ENCODE peak calls at places on chromosomes 4 and X, in five cellular contexts. One of them, this sample, is unnamed. For H3K4me1, the result is how much of the 10 kb centered on the place peaks cover.

GRCh38 chr4:19776929-19777328 is 474.8 kb upstream of the SLIT2 start:
- DNase-seq in A549: no peak
- DNase-seq in breast epithelium: no peak
- DNase-seq in heart left ventricle: no peak
- DNase-seq in body of pancreas: no peak
- DNase-seq in this sample: no peak

GRCh38 chr4:88736264-88736663 is 38.6 kb upstream of the NAP1L5 start:
- DNase-seq in A549: no peak
- DNase-seq in breast epithelium: no peak
- DNase-seq in heart left ventricle: no peak
- DNase-seq in body of pancreas: no peak
- DNase-seq in this sample: no peak

GRCh38 chrX:92260102-92260501 is 480.9 kb downstream of the PCDH11X start:
- DNase-seq in A549: no peak
- DNase-seq in breast epithelium: no peak
- DNase-seq in heart left ventricle: no peak
- DNase-seq in body of pancreas: no peak
- DNase-seq in this sample: no peak

GRCh38 chr4:70945046-70945445 is 42.9 kb downstream of the MOB1B start:
- DNase-seq in A549: no peak
- DNase-seq in breast epithelium: no peak
- DNase-seq in heart left ventricle: no peak
- DNase-seq in body of pancreas: no peak
- DNase-seq in this sample: no peak

GRCh38 chr4:186132577-186133277 is 28.2 kb downstream of the FAM149A start:
- DNase-seq in A549: peak
- DNase-seq in breast epithelium: no peak
- DNase-seq in heart left ventricle: no peak
- DNase-seq in body of pancreas: peak
- DNase-seq in this sample: peak

GRCh38 chr4:85968945-85969830 is 390.7 kb downstream of the MAPK10 start:
- DNase-seq in A549: peak
- DNase-seq in breast epithelium: no peak
- DNase-seq in heart left ventricle: no peak
- DNase-seq in body of pancreas: no peak
- DNase-seq in this sample: no peak

GRCh38 chrX:45164021-45164621 is 36.6 kb downstream of the DIPK2B start:
- DNase-seq in A549: no peak
- DNase-seq in breast epithelium: no peak
- DNase-seq in heart left ventricle: no peak
- DNase-seq in body of pancreas: peak
- DNase-seq in this sample: no peak

GRCh38 chr4:88528861-88529260 is 5.3 kb upstream of the PYURF start:
- DNase-seq in A549: no peak
- DNase-seq in breast epithelium: no peak
- DNase-seq in heart left ventricle: no peak
- DNase-seq in body of pancreas: no peak
- DNase-seq in this sample: no peak

DNA sequence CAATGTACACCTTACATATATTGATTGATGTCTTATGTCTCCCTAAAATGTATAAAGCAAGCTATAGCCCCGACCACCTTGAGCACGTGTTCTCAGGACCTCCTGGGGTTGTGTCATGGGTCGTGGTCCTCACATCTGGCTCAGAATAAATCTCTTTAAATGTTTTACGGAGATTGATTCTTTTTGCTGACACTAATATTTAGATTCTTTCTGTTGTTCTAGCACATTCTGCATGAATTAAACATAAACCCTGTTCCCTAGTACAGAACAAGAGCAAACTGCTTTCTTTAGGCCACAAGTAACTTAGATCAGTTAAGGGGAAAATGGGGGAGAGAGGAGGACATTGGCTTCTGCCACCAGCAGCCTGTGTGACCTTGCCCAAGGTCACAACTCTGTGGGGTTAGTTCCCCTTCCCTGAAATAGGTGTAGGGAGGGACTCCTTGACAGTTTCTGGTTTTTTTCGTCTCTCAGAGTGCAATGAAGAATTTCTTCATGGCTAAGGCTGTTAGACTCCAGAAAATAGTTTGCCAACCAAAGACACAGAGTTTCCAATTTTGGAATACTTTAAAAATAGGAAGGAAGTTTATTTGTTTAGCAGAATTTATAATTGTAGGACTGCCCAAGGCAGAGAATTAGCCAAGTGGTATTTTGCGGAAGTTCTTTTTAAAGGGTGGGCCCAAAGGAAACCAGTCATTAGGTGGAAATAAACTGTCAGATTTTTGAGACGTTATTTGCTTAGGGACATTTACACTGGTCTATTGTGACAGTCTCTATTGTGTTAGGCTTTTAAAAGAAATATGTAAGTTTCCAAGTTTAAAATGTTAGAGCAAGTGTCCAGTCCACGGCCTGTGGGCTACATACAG is 29.4 kb downstream of the PTTG2 start:
- DNase-seq in A549: no peak
- DNase-seq in breast epithelium: no peak
- DNase-seq in heart left ventricle: no peak
- DNase-seq in body of pancreas: no peak
- DNase-seq in this sample: no peak
- H3K4me1 ChIP-seq in A549: under half
- H3K4me1 ChIP-seq in breast epithelium: under half
- H3K4me1 ChIP-seq in heart left ventricle: half or more
- H3K4me1 ChIP-seq in body of pancreas: under half
- H3K4me1 ChIP-seq in this sample: under half

GRCh38 chrX:106932492-106932923 is 12.3 kb downstream of the CLDN2 start:
- DNase-seq in A549: peak
- DNase-seq in breast epithelium: no peak
- DNase-seq in heart left ventricle: no peak
- DNase-seq in body of pancreas: no peak
- DNase-seq in this sample: no peak
- TF ChIP-seq POLR2A in A549: no peak
- TF ChIP-seq POLR2A in breast epithelium: no peak
- TF ChIP-seq POLR2A in heart left ventricle: no peak
- TF ChIP-seq POLR2A in body of pancreas: no peak
- TF ChIP-seq POLR2A in this sample: no peak

GRCh38 chrX:132488092-132488749 is 617 bp downstream of the MBNL3 start:
- DNase-seq in A549: no peak
- DNase-seq in breast epithelium: no peak
- DNase-seq in heart left ventricle: no peak
- DNase-seq in body of pancreas: peak
- DNase-seq in this sample: no peak
- H3K4me1 ChIP-seq in A549: under half
- H3K4me1 ChIP-seq in breast epithelium: under half
- H3K4me1 ChIP-seq in heart left ventricle: under half
- H3K4me1 ChIP-seq in body of pancreas: under half
- H3K4me1 ChIP-seq in this sample: under half

DNA sequence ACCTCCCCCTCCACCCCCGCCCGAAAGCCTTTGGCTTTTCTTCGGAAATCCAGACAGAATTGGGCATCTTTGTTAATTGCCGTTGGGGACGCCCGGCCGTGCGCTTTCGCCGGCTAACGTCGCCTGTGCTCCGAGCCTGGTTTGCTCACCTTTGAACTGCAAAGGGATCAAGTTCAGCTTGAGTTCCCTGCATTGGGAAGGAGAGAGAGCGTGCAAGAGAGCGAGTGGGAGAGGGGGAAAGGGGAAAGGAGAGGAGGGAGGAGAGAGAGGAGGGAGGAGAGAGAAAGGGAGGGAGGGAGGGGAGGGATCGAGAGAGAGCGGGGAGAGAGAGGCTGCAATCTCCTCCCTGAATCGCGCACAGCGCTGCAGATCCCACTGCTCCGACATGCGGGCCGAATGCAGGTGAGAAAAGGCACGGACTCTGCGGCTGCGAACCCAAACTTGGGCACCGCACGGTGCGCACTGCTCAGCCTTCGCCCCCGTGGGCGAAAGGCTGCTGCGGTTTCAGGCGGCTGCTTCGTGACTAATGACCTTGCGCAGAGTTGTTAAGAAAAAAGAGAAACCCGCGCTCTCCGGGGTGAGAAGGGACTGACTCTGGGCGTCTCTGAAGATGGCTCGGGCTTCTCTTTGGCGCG is at the start of gene PCDH7:
- DNase-seq in A549: peak
- DNase-seq in breast epithelium: no peak
- DNase-seq in heart left ventricle: peak
- DNase-seq in body of pancreas: peak
- DNase-seq in this sample: no peak
- TF ChIP-seq POLR2A in A549: no peak
- TF ChIP-seq POLR2A in breast epithelium: no peak
- TF ChIP-seq POLR2A in heart left ventricle: no peak
- TF ChIP-seq POLR2A in body of pancreas: no peak
- TF ChIP-seq POLR2A in this sample: no peak

GRCh38 chr4:184453402-184454160 is 20.8 kb downstream of the IRF2 start:
- DNase-seq in A549: no peak
- DNase-seq in breast epithelium: no peak
- DNase-seq in heart left ventricle: no peak
- DNase-seq in body of pancreas: peak
- DNase-seq in this sample: no peak
- H3K4me1 ChIP-seq in A549: under half
- H3K4me1 ChIP-seq in breast epithelium: under half
- H3K4me1 ChIP-seq in heart left ventricle: half or more
- H3K4me1 ChIP-seq in body of pancreas: under half
- H3K4me1 ChIP-seq in this sample: half or more

DNA sequence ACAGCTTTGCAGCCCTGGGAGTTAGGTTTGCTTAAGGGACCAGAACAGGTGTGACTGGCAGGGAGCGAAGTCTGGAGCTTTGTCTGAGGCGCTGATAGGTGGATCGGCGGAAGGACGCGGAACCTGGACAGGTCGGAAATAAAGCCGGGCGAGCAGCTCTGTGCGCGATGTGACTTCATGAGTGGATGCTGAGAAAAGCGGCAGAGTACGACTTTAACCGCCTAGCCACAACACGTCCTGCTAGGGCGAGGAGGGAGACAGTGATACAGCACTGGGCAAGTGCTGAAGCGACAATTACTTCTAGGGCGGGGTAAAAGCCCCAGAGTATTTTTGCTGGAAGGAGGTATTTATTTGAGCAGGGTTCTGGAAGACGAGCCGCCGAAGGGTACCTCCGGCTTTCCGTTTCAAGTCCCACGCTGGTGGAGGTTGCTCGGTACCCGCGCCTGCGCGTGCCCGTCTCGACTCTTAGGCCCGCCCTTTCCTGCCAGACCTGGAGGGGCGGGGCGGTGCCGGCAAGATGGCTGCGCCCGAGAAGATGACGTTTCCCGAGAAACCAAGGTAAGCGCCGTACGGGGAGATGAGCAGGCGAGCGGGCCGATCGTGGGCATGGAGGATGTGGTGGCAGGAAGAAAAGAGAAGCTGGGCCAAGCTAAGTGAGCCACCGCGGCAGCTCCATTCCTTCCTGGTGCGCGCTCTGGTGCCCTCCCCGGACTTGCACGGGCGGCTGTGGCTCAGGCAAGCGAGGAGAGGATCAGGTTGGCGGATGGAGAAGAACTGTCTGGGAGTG is at the start of gene ZRSR2:
- DNase-seq in A549: peak
- DNase-seq in breast epithelium: peak
- DNase-seq in heart left ventricle: peak
- DNase-seq in body of pancreas: peak
- DNase-seq in this sample: peak
- TF ChIP-seq POLR2A in A549: peak
- TF ChIP-seq POLR2A in breast epithelium: peak
- TF ChIP-seq POLR2A in heart left ventricle: no peak
- TF ChIP-seq POLR2A in body of pancreas: peak
- TF ChIP-seq POLR2A in this sample: peak

DNA sequence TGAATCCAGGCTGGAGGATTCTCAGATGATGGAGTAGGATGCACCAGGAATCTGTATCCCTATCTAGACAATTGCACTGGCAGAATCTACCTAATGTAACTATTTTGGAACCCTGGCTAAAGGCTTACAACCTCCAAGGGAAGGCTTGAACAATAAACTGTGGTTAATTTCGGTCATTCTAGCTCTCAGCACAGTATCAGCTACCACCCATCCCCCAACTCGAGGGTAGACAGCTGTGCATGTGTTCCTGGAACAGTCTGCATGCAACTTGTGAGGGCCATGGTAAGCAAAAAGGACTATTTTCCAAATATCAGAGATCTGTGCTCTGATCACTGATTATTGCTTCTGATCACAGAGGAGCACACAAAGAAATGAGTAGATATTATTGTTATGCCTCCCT is 34.0 kb downstream of the ELF2 start:
- DNase-seq in A549: no peak
- DNase-seq in breast epithelium: no peak
- DNase-seq in heart left ventricle: no peak
- DNase-seq in body of pancreas: no peak
- DNase-seq in this sample: no peak
- H3K4me1 ChIP-seq in A549: under half
- H3K4me1 ChIP-seq in breast epithelium: under half
- H3K4me1 ChIP-seq in heart left ventricle: under half
- H3K4me1 ChIP-seq in body of pancreas: under half
- H3K4me1 ChIP-seq in this sample: under half

GRCh38 chr4:7103031-7103598 is 35.3 kb upstream of the GRPEL1 start:
- DNase-seq in A549: peak
- DNase-seq in breast epithelium: peak
- DNase-seq in heart left ventricle: peak
- DNase-seq in body of pancreas: peak
- DNase-seq in this sample: peak
- TF ChIP-seq POLR2A in A549: peak
- TF ChIP-seq POLR2A in breast epithelium: peak
- TF ChIP-seq POLR2A in heart left ventricle: peak
- TF ChIP-seq POLR2A in body of pancreas: peak
- TF ChIP-seq POLR2A in this sample: no peak

This sample was measured in esophagus muscularis mucosa.